ENCODE peak calls at places on chromosomes 13 and 19, in ten cellular contexts. A is H1; L is heart right ventricle; G is upper lobe of right lung; Q is GM23338; I is right lobe of liver; C is CD8-positive, alpha-beta T cell; Z is prostate gland; W is CD8-positive, alpha-beta memory T cell; K is HepG2. S is an unnamed sample.

GRCh38 chr13:43865892-43866291 is 13.6 kb downstream of the CCDC122 start:
- DNase-seq in A (no peak), L (no peak), G (no peak), Q (no peak), I (no peak), C (no peak), Z (no peak), W (no peak), K (no peak), S (no peak)

GRCh38 chr13:48838193-48839000 is 137.3 kb upstream of the FNDC3A start:
- DNase-seq in A (no peak), L (no peak), G (no peak), Q (no peak), I (no peak), C (no peak), Z (no peak), W (no peak), K (no peak), S (no peak)

GRCh38 chr13:98301721-98302120 is 124.7 kb upstream of the RNF113B start:
- DNase-seq in A (no peak), L (no peak), G (no peak), Q (no peak), I (no peak), C (no peak), Z (no peak), W (no peak), K (no peak), S (no peak)

GRCh38 chr19:2478756-2479555 is 3.0 kb downstream of the GADD45B start:
- DNase-seq in A (no peak), L (peak; percentile 87), G (peak; percentile 90), Q (peak; percentile 89), I (peak; percentile 90), C (peak; percentile 77), Z (peak; percentile 84), W (peak; percentile 76), K (no peak), S (no peak)

GRCh38 chr13:44575741-44576395 is at the start of gene TSC22D1:
- DNase-seq in A (no peak), L (peak; percentile 41), G (peak; percentile 79), Q (peak; percentile 56), I (peak; percentile 59), C (peak; percentile 68), Z (peak; percentile 25), W (peak; percentile 68), K (no peak), S (peak; percentile 43)

GRCh38 chr13:77457989-77458388 is 77.5 kb upstream of the SCEL start:
- DNase-seq in A (no peak), L (no peak), G (no peak), Q (no peak), I (no peak), C (no peak), Z (no peak), W (no peak), K (no peak), S (no peak)

GRCh38 chr19:15268928-15269253 is 36.6 kb upstream of the EPHX3 start:
- DNase-seq in A (no peak), L (no peak), G (no peak), Q (no peak), I (peak; percentile 34), C (no peak), Z (no peak), W (no peak), K (no peak), S (no peak)

GRCh38 chr19:5288347-5288739 is 52.3 kb downstream of the PTPRS start:
- DNase-seq in A (no peak), L (no peak), G (no peak), Q (no peak), I (no peak), C (no peak), Z (no peak), W (no peak), K (no peak), S (no peak)

GRCh38 chr13:32031815-32032345 is 306 bp downstream of the FRY start:
- DNase-seq in A (no peak), L (no peak), G (no peak), Q (peak; percentile 33), I (no peak), C (no peak), Z (no peak), W (no peak), K (no peak), S (no peak)

GRCh38 chr19:45117666-45118065 is 24.7 kb downstream of the PPP1R37 start:
- DNase-seq in A (no peak), L (no peak), G (no peak), Q (no peak), I (no peak), C (no peak), Z (no peak), W (no peak), K (no peak), S (peak; percentile 45)

GRCh38 chr19:44050740-44051653 is 839 bp upstream of the ZNF223 start:
- DNase-seq in A (no peak), L (no peak), G (no peak), Q (peak; percentile 77), I (no peak), C (peak; percentile 25), Z (no peak), W (no peak), K (no peak), S (no peak)

GRCh38 chr13:86569119-86569518 is 769.9 kb upstream of the SLITRK6 start:
- DNase-seq in A (no peak), L (no peak), G (no peak), Q (no peak), I (no peak), C (no peak), Z (no peak), W (no peak), K (no peak), S (no peak)

DNA sequence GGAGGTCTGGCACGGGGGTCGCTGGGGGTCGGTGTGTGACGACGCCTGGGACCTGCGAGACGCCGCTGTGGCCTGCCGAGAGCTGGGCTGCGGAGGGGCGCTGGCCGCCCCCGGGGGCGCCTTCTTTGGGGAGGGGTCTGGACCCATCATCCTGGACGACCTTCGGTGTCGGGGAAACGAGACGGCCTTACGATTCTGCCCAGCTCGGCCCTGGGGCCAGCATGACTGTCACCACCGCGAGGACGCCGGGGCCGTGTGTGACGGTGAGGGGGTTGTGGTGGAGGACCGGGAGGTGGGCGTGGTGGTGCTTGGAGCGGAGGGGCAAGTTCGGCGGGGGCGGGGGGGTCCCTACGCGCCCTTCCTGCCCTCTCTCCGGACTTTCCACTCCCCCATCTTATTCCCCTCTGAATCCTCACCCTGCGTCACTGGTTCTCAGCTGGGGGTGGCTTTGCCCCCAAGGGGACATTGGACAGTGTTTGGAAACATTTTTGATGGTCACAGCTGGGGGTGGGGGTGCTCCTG is 5.5 kb downstream of the SSC5D start:
- DNase-seq in A (no peak), L (no peak), G (no peak), Q (no peak), I (no peak), C (no peak), Z (no peak), W (no peak), K (no peak), S (no peak)
- H3K27ac ChIP-seq in A (no peak overlapping the region), L (peak overlapping the region; percentile 88), G (peak overlapping the region; percentile 58), Q (no peak overlapping the region), I (peak overlapping the region; percentile 43), C (no peak overlapping the region), Z (no peak overlapping the region), W (no peak overlapping the region), K (no peak overlapping the region), S (no peak overlapping the region)

DNA sequence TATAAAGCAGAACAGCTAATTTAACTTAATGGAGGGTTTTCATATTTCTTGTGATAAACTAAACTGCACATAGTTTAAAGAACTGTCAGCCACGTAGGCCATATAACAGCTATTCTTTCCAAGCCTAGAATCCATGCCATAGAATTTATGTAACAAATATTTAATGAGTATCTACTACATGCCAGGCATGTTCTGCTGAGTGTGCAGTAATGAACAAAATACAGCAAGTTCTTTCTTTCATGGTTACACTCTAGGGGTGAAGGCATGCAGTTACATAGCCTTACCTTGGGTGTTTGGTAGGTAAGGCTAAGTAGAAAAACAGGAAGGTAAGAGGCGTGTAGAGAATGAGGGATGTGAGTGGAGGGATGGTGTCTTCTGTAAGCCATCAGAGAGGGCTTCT is 4.6 kb downstream of the URI1 start:
- DNase-seq in A (no peak), L (no peak), G (no peak), Q (no peak), I (no peak), C (no peak), Z (no peak), W (no peak), K (no peak), S (no peak)
- H3K4me1 ChIP-seq in A (no peaks in the 10 kb centered on the region), L (peaks cover 44% of the 10 kb centered on the region), G (peaks cover 31% of the 10 kb centered on the region), Q (peaks cover 24% of the 10 kb centered on the region), I (peaks cover 16% of the 10 kb centered on the region), C (peaks cover 49% of the 10 kb centered on the region), Z (peaks cover 12% of the 10 kb centered on the region), W (peaks cover 55% of the 10 kb centered on the region), K (peaks cover 52% of the 10 kb centered on the region), S (peaks cover 5% of the 10 kb centered on the region)

GRCh38 chr19:33622809-33623511 is 1.2 kb downstream of the CHST8 start:
- DNase-seq in A (no peak), L (no peak), G (no peak), Q (peak; percentile 62), I (no peak), C (no peak), Z (no peak), W (no peak), K (no peak), S (no peak)
- H3K27me3 ChIP-seq in A (peaks cover 44% of the 10 kb centered on the region), L (peaks cover 87% of the 10 kb centered on the region), G (peaks cover 55% of the 10 kb centered on the region), Q (peaks cover 60% of the 10 kb centered on the region), I (no peaks in the 10 kb centered on the region), C (no peaks in the 10 kb centered on the region), Z (no peaks in the 10 kb centered on the region), W (peaks cover 7% of the 10 kb centered on the region), K (peaks cover 9% of the 10 kb centered on the region), S (peaks cover 11% of the 10 kb centered on the region)

GRCh38 chr13:93765056-93765455 is 538.4 kb downstream of the GPC6 start:
- DNase-seq in A (no peak), L (no peak), G (no peak), Q (no peak), I (no peak), C (no peak), Z (no peak), W (no peak), K (no peak), S (no peak)
- H3K27ac ChIP-seq in A (no peak overlapping the region), L (no peak overlapping the region), G (no peak overlapping the region), Q (no peak overlapping the region), I (no peak overlapping the region), C (no peak overlapping the region), Z (no peak overlapping the region), W (no peak overlapping the region), K (no peak overlapping the region), S (no peak overlapping the region)

DNA sequence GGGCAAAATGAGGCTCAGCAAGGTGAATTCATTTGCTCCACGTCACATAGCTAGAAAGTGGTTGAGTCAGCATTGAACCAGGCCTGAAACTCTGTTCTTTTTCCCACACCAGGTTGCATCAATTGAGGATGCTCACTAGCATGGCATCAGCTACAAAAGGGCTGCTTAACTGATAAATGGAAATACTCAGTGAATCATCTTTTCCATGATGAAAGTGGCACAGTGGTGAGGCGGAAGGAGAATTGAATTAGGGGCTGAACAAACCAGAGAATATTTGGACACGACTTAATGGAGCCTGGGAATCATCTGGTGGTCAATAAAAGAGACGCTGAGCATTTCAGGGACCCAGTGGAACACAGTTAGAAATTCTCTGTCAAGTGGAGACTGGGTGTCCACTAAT is 320.1 kb upstream of the MAB21L1 start:
- DNase-seq in A (no peak), L (no peak), G (no peak), Q (no peak), I (no peak), C (no peak), Z (no peak), W (no peak), K (no peak), S (no peak)
- H3K4me1 ChIP-seq in A (no peaks in the 10 kb centered on the region), L (no peaks in the 10 kb centered on the region), G (no peaks in the 10 kb centered on the region), Q (no peaks in the 10 kb centered on the region), I (peaks cover 1% of the 10 kb centered on the region), C (no peaks in the 10 kb centered on the region), Z (no peaks in the 10 kb centered on the region), W (no peaks in the 10 kb centered on the region), K (no peaks in the 10 kb centered on the region), S (no peaks in the 10 kb centered on the region)